ENCODE peak calls at places on chromosomes 3 and 15, in four cellular contexts. F, U, J and M are unnamed samples.

GRCh38 chr3:42526616-42527367 is 24.3 kb downstream of the VIPR1 start:
- DNase-seq in J (no peak), F (peak), U (no peak), M (no peak)

GRCh38 chr3:43867673-43868072 is 176.9 kb downstream of the ABHD5 start:
- DNase-seq in J (no peak), U (no peak), F (no peak), M (peak)

GRCh38 chr3:194809382-194809781 is 123.7 kb downstream of the FAM43A start:
- DNase-seq in J (no peak), U (no peak), F (no peak), M (no peak)

GRCh38 chr3:192011137-192011536 is 550.2 kb downstream of the PYDC2 start:
- DNase-seq in J (no peak), F (no peak), U (no peak), M (no peak)

GRCh38 chr3:161964856-161965255 is 468.2 kb downstream of the OTOL1 start:
- DNase-seq in U (no peak), J (no peak), F (no peak), M (no peak)

GRCh38 chr15:45637552-45638033 is 2.8 kb downstream of the SQOR start:
- DNase-seq in J (peak), U (peak), F (peak), M (peak)

GRCh38 chr15:60362318-60363023 is 35.3 kb downstream of the ANXA2 start:
- DNase-seq in J (peak), U (peak), F (no peak), M (peak)

GRCh38 chr3:31546152-31546551 is 13.4 kb downstream of the STT3B start:
- DNase-seq in F (no peak), U (no peak), J (no peak), M (peak)

GRCh38 chr15:50355980-50356379 is 982 bp upstream of the GABPB1 start:
- DNase-seq in J (no peak), F (no peak), U (no peak), M (no peak)

GRCh38 chr15:89089316-89090230 is 1.3 kb downstream of the ABHD2 start:
- DNase-seq in J (no peak), F (no peak), U (no peak), M (no peak)

GRCh38 chr15:85941186-85941855 is 138.3 kb upstream of the AGBL1 start:
- DNase-seq in J (no peak), F (no peak), U (no peak), M (no peak)

GRCh38 chr15:88390502-88390901 is 76.7 kb downstream of the MRPL46 start:
- DNase-seq in F (no peak), J (no peak), U (no peak), M (no peak)

GRCh38 chr3:185221203-185221602 is 32.6 kb downstream of the EHHADH start:
- DNase-seq in U (no peak), J (no peak), F (no peak), M (no peak)

GRCh38 chr3:59654120-59654952 is 604.5 kb upstream of the CFAP20DC start:
- DNase-seq in F (no peak), J (no peak), U (no peak), M (peak)

GRCh38 chr3:60085649-60086048 is 1035.8 kb upstream of the CFAP20DC start:
- DNase-seq in J (no peak), F (no peak), U (no peak), M (no peak)

GRCh38 chr3:7367968-7368367 is 507.1 kb downstream of the GRM7 start:
- DNase-seq in J (no peak), F (no peak), U (no peak), M (no peak)

GRCh38 chr15:78220713-78221112 is 13.7 kb downstream of the ACSBG1 start:
- DNase-seq in J (no peak), F (no peak), U (no peak), M (peak)

GRCh38 chr3:43286886-43287301 is 554 bp downstream of the SNRK start:
- DNase-seq in U (no peak), F (peak), J (peak), M (no peak)

GRCh38 chr15:48373855-48374421 is 42.7 kb downstream of the DUT start:
- DNase-seq in U (no peak), F (peak), J (peak), M (peak)

GRCh38 chr3:195715583-195716266 is 5.1 kb upstream of the MUC20 start:
- DNase-seq in J (no peak), F (no peak), U (peak), M (peak)

GRCh38 chr3:138686771-138687221 is 78.2 kb downstream of the FAIM start:
- DNase-seq in J (no peak), F (peak), U (peak), M (peak)

GRCh38 chr3:10194328-10195071 is 29.8 kb downstream of the IRAK2 start:
- DNase-seq in J (no peak), U (no peak), F (peak), M (no peak)

GRCh38 chr3:174356596-174356995 is 502.5 kb upstream of the NAALADL2 start:
- DNase-seq in F (no peak), J (no peak), U (no peak), M (no peak)

GRCh38 chr3:174358252-174358651 is 500.9 kb upstream of the NAALADL2 start:
- DNase-seq in F (no peak), U (no peak), J (no peak), M (peak)

GRCh38 chr3:174352227-174352626 is 506.9 kb upstream of the NAALADL2 start:
- DNase-seq in J (no peak), U (no peak), F (no peak), M (no peak)

GRCh38 chr3:174355505-174355904 is 503.6 kb upstream of the NAALADL2 start:
- DNase-seq in J (no peak), F (no peak), U (no peak), M (peak)
- TF ChIP-seq MAZ in J (no peak), F (no peak), U (no peak), M (no peak)

GRCh38 chr3:183123891-183124290 is 24.6 kb upstream of the MCCC1 start:
- DNase-seq in F (no peak), J (no peak), U (no peak), M (peak)
- TF ChIP-seq MAZ in F (no peak), J (no peak), U (no peak), M (no peak)

DNA sequence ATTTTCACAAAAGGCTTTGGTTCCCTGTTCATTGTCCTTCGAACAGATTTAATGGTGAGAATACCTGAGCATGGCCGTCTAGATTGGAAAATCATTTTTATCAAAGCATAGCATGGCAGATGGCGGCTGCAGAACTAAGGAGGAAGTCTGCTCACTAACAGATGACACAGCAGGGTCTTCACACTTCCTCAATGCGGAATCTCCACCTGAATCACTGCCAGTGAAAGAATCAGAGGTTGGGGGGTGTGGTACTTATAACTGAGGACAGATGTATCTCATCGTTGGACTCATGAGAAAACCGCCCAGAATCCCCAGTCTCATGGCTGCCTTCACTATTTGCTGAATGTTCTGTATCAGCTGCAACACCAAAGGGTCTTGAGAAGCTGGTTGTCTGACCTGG is 31.6 kb upstream of the PYGO1 start:
- DNase-seq in J (no peak), U (no peak), F (no peak), M (no peak)
- TF ChIP-seq MAZ in J (no peak), U (no peak), F (no peak), M (no peak)

GRCh38 chr15:83198476-83198875 is 9.1 kb downstream of the HDGFL3 start:
- DNase-seq in J (no peak), F (no peak), U (no peak), M (no peak)

GRCh38 chr15:83199288-83199687 is 8.3 kb downstream of the HDGFL3 start:
- DNase-seq in J (no peak), U (no peak), F (no peak), M (no peak)

GRCh38 chr15:83200589-83200988 is 7.0 kb downstream of the HDGFL3 start:
- DNase-seq in F (no peak), J (no peak), U (no peak), M (peak)

GRCh38 chr15:83203543-83203942 is 4.1 kb downstream of the HDGFL3 start:
- DNase-seq in J (no peak), U (no peak), F (no peak), M (no peak)

DNA sequence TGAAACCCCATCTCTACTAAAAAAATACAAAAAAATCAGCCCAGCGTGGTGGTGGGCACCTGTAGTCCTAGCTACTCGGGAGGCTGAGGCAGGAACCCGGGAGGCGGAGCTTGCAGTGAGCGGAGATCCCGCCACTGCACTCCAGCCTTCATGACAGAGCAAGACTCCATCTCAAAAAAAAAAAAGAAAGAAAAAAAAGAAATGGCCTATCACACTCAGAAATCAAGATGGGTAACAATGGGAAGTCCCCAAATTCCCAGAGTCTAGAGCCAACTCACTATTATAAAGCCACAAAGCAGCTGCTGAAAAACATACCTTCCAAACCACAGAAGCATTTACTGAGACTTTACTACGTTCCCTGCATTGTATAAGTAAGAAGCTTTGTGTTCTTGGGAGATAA is 7.5 kb downstream of the HDGFL3 start:
- DNase-seq in J (no peak), F (no peak), U (no peak), M (peak)
- TF ChIP-seq MAZ in J (no peak), F (no peak), U (no peak), M (no peak)

DNA sequence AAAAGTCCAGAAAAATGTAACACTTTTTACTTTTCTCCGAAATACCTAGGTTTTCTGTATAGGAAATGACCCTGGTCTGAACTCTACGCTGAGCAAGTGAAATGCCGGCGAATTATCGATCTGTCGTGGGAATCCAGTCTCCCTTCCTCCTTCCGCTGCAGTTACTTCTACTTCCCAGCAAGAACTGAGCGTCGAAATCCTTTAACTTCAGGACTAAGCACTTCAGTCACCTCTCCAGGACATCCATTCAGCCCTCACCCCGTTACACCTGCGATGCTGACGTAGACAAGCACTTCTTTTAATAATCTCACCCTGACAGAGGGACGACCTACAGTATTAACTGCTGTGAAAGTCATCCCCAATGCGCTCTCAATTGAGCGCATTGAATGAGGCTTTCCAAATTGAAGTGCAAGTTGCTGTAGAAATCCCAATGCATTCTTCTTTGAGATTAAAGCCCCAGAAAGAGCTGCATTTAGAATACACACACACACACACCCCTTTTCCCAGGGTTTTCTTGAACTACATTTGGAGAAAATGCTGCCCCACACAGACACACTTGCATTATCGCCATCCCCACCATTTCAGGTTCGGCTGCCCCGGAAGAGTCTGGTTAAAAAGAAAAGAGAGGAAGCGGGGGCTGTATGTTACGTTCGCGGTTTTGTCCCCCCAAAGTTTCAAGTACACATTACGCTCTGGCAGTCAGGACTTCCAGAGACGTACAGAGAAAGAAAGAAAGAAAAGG is 1.2 kb downstream of the TOP2B start:
- DNase-seq in J (peak), U (peak), F (peak), M (peak)
- TF ChIP-seq MAZ in J (no peak), U (no peak), F (peak), M (no peak)

DNA sequence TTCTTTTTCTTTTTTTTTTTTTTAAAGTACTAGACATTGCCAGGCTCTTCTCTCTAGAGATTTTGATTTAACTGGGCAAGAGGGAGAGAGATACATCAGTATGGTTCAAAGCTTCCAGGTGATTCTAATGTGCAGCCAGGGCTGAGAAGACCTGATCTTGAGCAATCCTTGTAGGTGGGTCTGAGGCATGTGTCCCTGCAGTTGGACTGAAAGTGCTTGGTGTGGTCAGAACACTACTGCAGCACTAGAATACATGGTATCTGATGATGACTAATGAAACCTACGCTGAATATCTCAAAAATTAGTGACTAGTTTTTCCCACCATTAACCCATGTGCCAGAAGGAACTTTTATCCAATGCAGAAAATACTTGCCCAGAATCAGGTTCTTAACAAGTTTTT is 34.4 kb upstream of the MYO5C start:
- DNase-seq in F (no peak), J (no peak), U (no peak), M (no peak)
- TF ChIP-seq MAZ in F (no peak), J (no peak), U (no peak), M (no peak)

GRCh38 chr15:96392380-96393208 is 62.1 kb downstream of the NR2F2 start:
- DNase-seq in U (no peak), F (peak), J (no peak), M (peak)
- TF ChIP-seq MAZ in U (no peak), F (no peak), J (no peak), M (no peak)